ENCODE peak calls at places on chromosomes 3 and 15, in four cellular contexts. One of them, this sample, is unnamed.

GRCh38 chr3:79985866-79986265 is 218.1 kb upstream of the ROBO1 start:
- ATAC-seq in body of pancreas: no peak
- ATAC-seq in K562: no peak
- ATAC-seq in right lobe of liver: no peak
- ATAC-seq in this sample: no peak

GRCh38 chr3:123262226-123262625 is 60.5 kb downstream of the SEC22A start:
- ATAC-seq in K562: no peak
- ATAC-seq in right lobe of liver: no peak
- ATAC-seq in body of pancreas: no peak
- ATAC-seq in this sample: no peak

GRCh38 chr15:58498821-58499580 is 67.2 kb downstream of the LIPC start:
- ATAC-seq in K562: no peak
- ATAC-seq in right lobe of liver: no peak
- ATAC-seq in body of pancreas: no peak
- ATAC-seq in this sample: peak; percentile 50

GRCh38 chr3:96814581-96815567 is at the start of gene EPHA6:
- ATAC-seq in right lobe of liver: no peak
- ATAC-seq in body of pancreas: no peak
- ATAC-seq in K562: no peak
- ATAC-seq in this sample: peak; percentile 47

GRCh38 chr3:185878920-185879319 is 54.1 kb upstream of the IGF2BP2 start:
- ATAC-seq in body of pancreas: no peak
- ATAC-seq in K562: peak; percentile 41
- ATAC-seq in right lobe of liver: no peak
- ATAC-seq in this sample: no peak

GRCh38 chr15:92915766-92916435 is 15.8 kb downstream of the CHD2 start:
- ATAC-seq in body of pancreas: no peak
- ATAC-seq in right lobe of liver: no peak
- ATAC-seq in K562: no peak
- ATAC-seq in this sample: no peak

GRCh38 chr3:181851063-181851462 is 139.3 kb downstream of the SOX2 start:
- ATAC-seq in body of pancreas: no peak
- ATAC-seq in K562: no peak
- ATAC-seq in right lobe of liver: peak; percentile 69
- ATAC-seq in this sample: no peak

GRCh38 chr3:179156775-179157174 is 8.6 kb downstream of the PIK3CA start:
- ATAC-seq in K562: no peak
- ATAC-seq in body of pancreas: no peak
- ATAC-seq in right lobe of liver: no peak
- ATAC-seq in this sample: no peak

GRCh38 chr3:23455084-23455483 is 252.0 kb downstream of the UBE2E2 start:
- ATAC-seq in right lobe of liver: no peak
- ATAC-seq in body of pancreas: no peak
- ATAC-seq in K562: no peak
- ATAC-seq in this sample: peak; percentile 67

GRCh38 chr3:53032609-53033008 is 13.3 kb downstream of the SFMBT1 start:
- ATAC-seq in K562: no peak
- ATAC-seq in body of pancreas: no peak
- ATAC-seq in right lobe of liver: peak; percentile 37
- ATAC-seq in this sample: no peak

GRCh38 chr15:95141486-95141885 is 910.1 kb downstream of the MCTP2 start:
- ATAC-seq in body of pancreas: no peak
- ATAC-seq in right lobe of liver: no peak
- ATAC-seq in K562: no peak
- ATAC-seq in this sample: no peak

GRCh38 chr3:152298393-152299242 is 29.9 kb downstream of the MBNL1 start:
- ATAC-seq in right lobe of liver: peak; percentile 82
- ATAC-seq in K562: peak; percentile 63
- ATAC-seq in body of pancreas: peak; percentile 72
- ATAC-seq in this sample: peak; percentile 81
- TF ChIP-seq POLR2A in right lobe of liver: peak; percentile 67
- TF ChIP-seq POLR2A in K562: no peak
- TF ChIP-seq POLR2A in body of pancreas: no peak
- TF ChIP-seq POLR2A in this sample: peak; percentile 45

GRCh38 chr3:196942226-196942914 is at the start of gene NCBP2:
- ATAC-seq in right lobe of liver: peak; percentile 97
- ATAC-seq in K562: peak; percentile 94
- ATAC-seq in body of pancreas: peak; percentile 99
- ATAC-seq in this sample: peak; percentile 98
- TF ChIP-seq POLR2A in right lobe of liver: peak; percentile 78
- TF ChIP-seq POLR2A in K562: peak; percentile 94
- TF ChIP-seq POLR2A in body of pancreas: peak; percentile 73
- TF ChIP-seq POLR2A in this sample: peak; percentile 88

GRCh38 chr3:148998715-148999413 is 7.5 kb downstream of the GYG1 start:
- ATAC-seq in K562: no peak
- ATAC-seq in body of pancreas: no peak
- ATAC-seq in right lobe of liver: peak; percentile 14
- ATAC-seq in this sample: no peak
- TF ChIP-seq POLR2A in K562: no peak
- TF ChIP-seq POLR2A in body of pancreas: no peak
- TF ChIP-seq POLR2A in right lobe of liver: no peak
- TF ChIP-seq POLR2A in this sample: no peak

DNA sequence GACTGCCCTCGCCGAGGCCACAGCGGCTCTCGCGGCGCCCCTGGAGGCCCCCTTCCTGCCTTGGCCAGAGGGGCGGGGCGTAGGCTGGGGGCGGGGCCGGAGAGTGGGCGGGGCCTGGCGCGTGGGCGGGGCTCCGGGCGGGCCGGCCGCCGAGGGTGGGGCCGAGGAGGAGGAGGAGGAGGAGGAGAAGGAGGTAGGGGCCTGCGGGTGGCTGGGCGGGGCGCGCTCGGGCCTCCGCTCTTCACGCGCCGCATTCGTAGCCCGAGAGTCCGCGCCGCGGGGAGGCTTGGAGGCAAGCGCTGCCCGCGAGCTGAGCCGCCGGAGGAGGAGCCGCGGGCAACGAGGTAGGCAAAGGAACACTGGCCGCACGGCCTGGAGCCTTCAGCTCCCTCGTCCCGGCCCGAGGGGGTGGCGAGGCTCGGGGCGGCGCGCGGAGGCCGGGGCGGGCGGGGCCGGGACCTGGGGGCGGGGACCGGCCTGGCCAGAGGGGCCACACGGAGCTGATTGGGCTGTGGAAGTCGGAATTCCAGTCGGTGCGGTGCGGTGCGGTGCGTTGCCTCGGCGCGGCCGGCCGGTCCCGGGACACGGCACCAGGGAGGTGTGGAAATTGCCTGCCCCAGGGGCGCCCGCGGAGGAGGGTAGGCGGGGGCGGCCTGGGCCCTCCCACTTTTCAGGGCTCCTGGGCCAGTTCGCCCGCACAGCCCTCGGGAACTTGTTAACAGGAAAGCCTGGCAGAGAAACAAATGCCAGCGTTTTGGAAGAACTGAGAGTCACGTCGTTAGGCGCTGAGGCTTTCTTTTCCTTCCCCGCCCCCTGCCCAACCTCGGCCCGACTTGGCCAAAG is at the start of gene PPP2R3A:
- ATAC-seq in body of pancreas: peak; percentile 90
- ATAC-seq in right lobe of liver: peak; percentile 95
- ATAC-seq in K562: peak; percentile 98
- ATAC-seq in this sample: peak; percentile 94
- TF ChIP-seq POLR2A in body of pancreas: peak; percentile 15
- TF ChIP-seq POLR2A in right lobe of liver: peak; percentile 50
- TF ChIP-seq POLR2A in K562: no peak
- TF ChIP-seq POLR2A in this sample: peak; percentile 38

GRCh38 chr3:112372396-112372795 is 39.4 kb downstream of the CD200 start:
- ATAC-seq in K562: no peak
- ATAC-seq in right lobe of liver: no peak
- ATAC-seq in body of pancreas: no peak
- ATAC-seq in this sample: peak; percentile 26
- TF ChIP-seq POLR2A in K562: no peak
- TF ChIP-seq POLR2A in right lobe of liver: no peak
- TF ChIP-seq POLR2A in body of pancreas: no peak
- TF ChIP-seq POLR2A in this sample: no peak

GRCh38 chr15:40952901-40953712 is at the start of gene CHAC1:
- ATAC-seq in right lobe of liver: peak; percentile 88
- ATAC-seq in body of pancreas: peak; percentile 87
- ATAC-seq in K562: peak; percentile 83
- ATAC-seq in this sample: peak; percentile 95
- TF ChIP-seq POLR2A in right lobe of liver: peak; percentile 87
- TF ChIP-seq POLR2A in body of pancreas: peak; percentile 81
- TF ChIP-seq POLR2A in K562: peak; percentile 67
- TF ChIP-seq POLR2A in this sample: peak; percentile 46

DNA sequence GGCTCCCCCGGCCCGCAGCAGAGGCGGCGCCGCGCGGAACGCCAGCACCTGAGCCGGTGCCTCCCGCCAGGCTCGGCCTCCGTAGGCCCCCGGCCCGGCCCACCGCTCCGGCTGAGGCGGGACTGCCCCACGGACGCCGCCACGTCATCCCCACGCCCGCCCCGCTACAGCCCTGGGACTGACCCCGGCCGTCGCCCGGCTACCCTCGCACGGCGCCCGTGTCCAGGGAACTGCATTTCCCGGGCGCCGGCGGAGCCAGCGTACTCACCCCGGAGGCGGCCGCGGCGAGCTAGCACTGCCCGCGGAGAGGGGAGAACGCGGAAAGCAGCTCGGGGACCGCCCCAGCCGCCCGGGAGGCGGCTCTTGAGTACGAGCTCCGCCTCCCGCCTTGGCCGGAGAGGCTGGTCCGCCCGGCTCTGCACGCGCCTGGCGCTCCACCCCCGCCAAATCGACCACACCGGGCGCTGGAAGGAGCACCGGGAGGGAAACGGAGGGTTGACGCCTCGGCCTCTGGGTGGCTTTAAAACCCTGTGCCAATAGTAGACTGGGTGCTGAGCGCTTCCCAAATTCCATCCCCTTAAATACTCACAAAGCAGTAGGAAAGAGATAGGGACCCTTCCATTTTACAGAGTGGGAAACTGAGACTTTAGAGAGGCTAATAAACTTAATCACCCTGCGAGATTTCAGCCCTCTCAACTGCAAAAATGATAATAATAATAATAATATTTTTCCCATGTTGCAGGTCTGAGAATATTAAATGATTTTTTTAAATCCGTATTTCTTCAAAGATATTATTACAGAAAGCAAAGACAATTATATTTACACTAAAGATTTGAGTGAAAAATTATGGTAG is at the start of gene B4GALT4:
- ATAC-seq in right lobe of liver: peak; percentile 93
- ATAC-seq in K562: peak; percentile 98
- ATAC-seq in body of pancreas: peak; percentile 95
- ATAC-seq in this sample: peak; percentile 96
- TF ChIP-seq POLR2A in right lobe of liver: peak; percentile 96
- TF ChIP-seq POLR2A in K562: peak; percentile 78
- TF ChIP-seq POLR2A in body of pancreas: peak; percentile 96
- TF ChIP-seq POLR2A in this sample: peak; percentile 91

DNA sequence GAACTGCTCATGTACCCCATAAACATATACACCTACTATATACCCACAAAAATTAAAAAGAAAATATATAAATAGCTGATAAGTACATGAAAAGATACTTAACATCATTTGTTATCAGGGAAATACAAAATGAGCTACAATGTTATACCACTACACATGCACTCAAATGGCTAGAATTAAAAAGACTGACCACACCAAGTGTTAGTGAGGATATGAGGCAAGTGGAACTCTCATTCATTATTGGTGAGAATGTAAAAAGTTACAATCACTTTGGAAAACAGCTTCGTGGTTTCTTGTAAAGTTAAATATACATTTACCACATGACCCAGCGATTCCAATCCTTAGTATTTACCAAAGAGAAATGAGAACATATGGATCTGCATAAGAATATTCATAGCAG is 26.5 kb downstream of the EOMES start:
- ATAC-seq in K562: no peak
- ATAC-seq in body of pancreas: no peak
- ATAC-seq in right lobe of liver: no peak
- ATAC-seq in this sample: no peak
- TF ChIP-seq POLR2A in K562: no peak
- TF ChIP-seq POLR2A in body of pancreas: no peak
- TF ChIP-seq POLR2A in right lobe of liver: no peak
- TF ChIP-seq POLR2A in this sample: no peak